ENCODE peak calls at places on chromosomes 16 and 17, in eight cellular contexts. R, Z, J, L, P, S, M and V are unnamed samples.

GRCh38 chr16:28098171-28098958 is 34.9 kb upstream of the GSG1L start:
- DNase-seq in Z (no peak), M (no peak), S (no peak), R (no peak), L (no peak), P (no peak), J (no peak), V (no peak)

GRCh38 chr17:17937958-17938357 is 34.2 kb downstream of the TOM1L2 start:
- DNase-seq in S (no peak), Z (no peak), P (no peak), L (no peak), R (no peak), J (no peak), M (no peak), V (no peak)

GRCh38 chr16:17026600-17027242 is 444.0 kb downstream of the XYLT1 start:
- DNase-seq in R (no peak), L (no peak), P (no peak), Z (no peak), S (peak), J (no peak), M (no peak), V (no peak)

GRCh38 chr16:68445458-68445857 is 2.9 kb downstream of the SMPD3 start:
- DNase-seq in S (no peak), P (peak), L (peak), R (peak), J (no peak), Z (no peak), M (peak), V (peak)

GRCh38 chr16:57858635-57859034 is 56.3 kb upstream of the KIFC3 start:
- DNase-seq in L (no peak), Z (no peak), S (no peak), P (no peak), M (no peak), J (no peak), R (no peak), V (no peak)

GRCh38 chr16:2756288-2757015 is 4.0 kb downstream of the SRRM2 start:
- DNase-seq in R (no peak), Z (no peak), J (no peak), M (no peak), S (no peak), L (no peak), P (no peak), V (no peak)

GRCh38 chr17:83137523-83137922 is 58.1 kb downstream of the METRNL start:
- DNase-seq in L (no peak), P (no peak), S (no peak), J (peak), M (no peak), Z (no peak), R (no peak), V (no peak)

GRCh38 chr17:20263595-20263994 is 203.7 kb downstream of the LGALS9B start:
- DNase-seq in Z (no peak), R (no peak), P (no peak), L (no peak), S (no peak), M (no peak), J (no peak), V (no peak)

GRCh38 chr16:54143934-54144333 is 142.7 kb downstream of the IRX3 start:
- DNase-seq in R (peak), M (no peak), L (no peak), Z (no peak), J (no peak), S (no peak), P (no peak), V (no peak)

GRCh38 chr16:87789437-87790277 is 23.9 kb upstream of the KLHDC4 start:
- DNase-seq in L (no peak), J (no peak), S (no peak), M (no peak), Z (no peak), P (no peak), R (no peak), V (no peak)

GRCh38 chr16:81861503-81861902 is 82.4 kb downstream of the PLCG2 start:
- DNase-seq in R (no peak), S (no peak), J (no peak), P (no peak), Z (no peak), L (no peak), M (no peak), V (no peak)

GRCh38 chr17:66720027-66720426 is 114.9 kb upstream of the CACNG5 start:
- DNase-seq in L (no peak), S (no peak), Z (no peak), P (no peak), R (no peak), J (no peak), M (no peak), V (no peak)

GRCh38 chr16:62035115-62036092 is 834 bp downstream of the CDH8 start:
- DNase-seq in R (no peak), S (no peak), L (peak), J (peak), M (no peak), P (no peak), Z (no peak), V (no peak)

GRCh38 chr17:63354251-63354650 is 91.9 kb downstream of the CYB561 start:
- DNase-seq in J (no peak), L (no peak), M (no peak), S (no peak), R (no peak), P (no peak), Z (no peak), V (no peak)